ENCODE peak calls at places on chromosomes 4 and X, in eight cellular contexts. O is neural progenitor cell, T is fibroblast of lung, Q is BE2C, I is Panc1, E is right atrium auricular region, M is bronchial epithelial cell, D is stomach. B is an unnamed sample. For H3K36me3, the result is how much of the 10 kb centered on the place peaks cover.

GRCh38 chrX:97252111-97252510 is 368.4 kb downstream of the RPA4 start:
- DNase-seq in E (no peak), M (no peak), D (no peak), O (peak), T (no peak), I (no peak), Q (no peak), B (no peak)

GRCh38 chrX:68720851-68721250 is 73.4 kb downstream of the STARD8 start:
- DNase-seq in D (no peak), E (no peak), M (no peak), Q (no peak), I (no peak), O (no peak), T (no peak), B (no peak)

GRCh38 chr4:1582227-1582626 is 101.9 kb downstream of the FAM53A start:
- DNase-seq in T (no peak), D (peak), E (no peak), Q (no peak), I (no peak), O (no peak), M (no peak), B (no peak)

GRCh38 chrX:319579-320125 is 1.1 kb upstream of the GTPBP6 start:
- DNase-seq in O (peak), D (no peak), T (no peak), Q (no peak), E (no peak), M (no peak), I (no peak), B (no peak)

GRCh38 chr4:56129431-56129861 is 180.7 kb downstream of the CEP135 start:
- DNase-seq in Q (peak), O (peak), T (no peak), D (peak), M (no peak), E (no peak), I (no peak), B (peak)

GRCh38 chr4:39066371-39066770 is 4.3 kb downstream of the KLHL5 start:
- DNase-seq in Q (no peak), D (no peak), O (no peak), I (no peak), E (no peak), M (no peak), T (no peak), B (no peak)

GRCh38 chr4:2288051-2288541 is 26.2 kb upstream of the MXD4 start:
- DNase-seq in M (no peak), D (no peak), E (no peak), T (no peak), I (no peak), O (no peak), Q (no peak), B (peak)

GRCh38 chr4:81351653-81352455 is 119.9 kb downstream of the RASGEF1B start:
- DNase-seq in E (peak), T (peak), I (peak), Q (peak), O (peak), D (peak), M (peak), B (peak)

GRCh38 chrX:134244043-134244442 is 7.1 kb downstream of the CCDC160 start:
- DNase-seq in Q (no peak), D (no peak), I (no peak), M (peak), E (no peak), T (peak), O (no peak), B (no peak)

DNA sequence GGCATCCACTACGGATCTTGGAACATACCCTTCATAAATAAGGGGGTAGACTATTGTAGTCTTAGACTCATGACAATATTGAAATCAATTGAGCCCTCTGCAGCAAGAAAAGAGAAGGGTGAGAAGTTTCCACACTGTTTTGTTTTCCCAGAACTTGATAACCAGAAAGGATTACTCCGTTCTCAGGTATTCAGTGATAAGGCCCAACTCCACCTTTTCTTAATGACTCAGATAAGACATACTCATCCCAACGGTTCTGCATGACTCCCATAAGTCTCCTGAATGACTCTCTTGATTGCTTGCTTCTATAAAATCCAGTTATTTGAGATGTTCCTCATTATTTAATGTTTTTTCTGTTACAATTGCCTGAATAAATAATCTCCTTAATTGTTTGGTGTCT is 111.7 kb downstream of the PABPC4L start:
- DNase-seq in M (peak), E (no peak), I (no peak), T (no peak), Q (no peak), O (no peak), D (no peak), B (no peak)
- H3K4me3 ChIP-seq in M (no peak), E (no peak), I (no peak), T (no peak), Q (no peak), O (no peak), D (no peak), B (no peak)

DNA sequence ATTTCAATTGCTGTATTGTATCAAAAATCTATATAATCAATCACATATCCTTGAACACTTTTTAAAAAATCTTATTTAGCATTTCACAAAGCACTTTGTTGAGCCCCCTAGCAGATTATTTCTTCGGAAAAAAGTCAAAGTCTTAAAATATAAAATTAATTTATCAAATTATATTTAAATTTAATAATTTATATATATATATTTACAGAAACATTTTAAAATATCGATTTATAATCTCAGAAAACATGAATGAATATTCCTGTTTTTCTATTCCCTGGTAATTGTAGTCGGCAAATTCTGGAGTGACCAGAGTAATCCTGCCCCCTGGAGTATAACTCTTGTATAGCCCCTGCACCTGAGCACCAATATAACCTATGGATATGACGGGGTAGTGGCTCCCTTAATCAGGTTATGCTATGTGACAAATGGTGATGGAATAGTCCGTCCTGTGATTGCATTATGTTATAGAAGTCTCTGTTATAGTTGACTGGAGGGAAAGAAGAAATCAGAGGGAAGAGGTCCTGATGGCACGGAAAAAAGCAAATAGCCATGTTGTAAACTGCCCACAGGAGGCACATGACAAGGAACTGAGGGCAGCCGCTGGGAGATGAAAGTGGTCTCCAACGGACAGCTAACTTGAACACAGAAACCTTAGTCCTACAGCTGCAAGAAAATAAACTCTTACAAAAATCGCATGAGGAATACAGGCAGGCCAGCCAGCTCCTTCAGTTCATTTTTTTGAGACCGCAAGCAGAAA is 1092.3 kb downstream of the ARAP2 start:
- DNase-seq in I (no peak), D (no peak), E (no peak), Q (peak), O (peak), M (peak), T (no peak), B (peak)
- TF ChIP-seq CTCF in I (peak), D (no peak), E (no peak), Q (peak), O (peak), M (peak), T (no peak), B (peak)

DNA sequence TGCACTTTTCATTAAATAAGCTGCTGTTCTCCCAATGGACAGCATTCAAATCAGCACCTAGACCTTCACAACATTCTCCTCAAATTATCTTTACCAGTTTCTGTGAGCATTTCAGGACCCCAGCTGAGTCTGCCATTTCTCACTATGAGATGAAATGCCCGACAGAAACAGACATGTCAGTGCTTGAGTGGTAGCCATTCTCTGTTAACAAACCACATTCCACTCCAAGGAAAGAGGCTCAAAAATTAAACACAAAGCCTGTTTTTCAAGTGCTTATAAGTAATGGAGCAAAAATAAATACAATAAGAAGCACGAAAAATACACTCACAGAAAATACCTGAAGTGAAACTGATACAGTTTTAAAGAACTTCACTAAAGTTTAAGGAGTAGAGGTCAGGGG is 320.2 kb upstream of the PRPS2 start:
- DNase-seq in T (no peak), E (no peak), D (no peak), I (no peak), Q (no peak), M (peak), O (no peak), B (no peak)
- H3K36me3 ChIP-seq in T (under half), E (under half), D (under half), I (under half), Q (under half), M (under half), O (under half), B (under half)

GRCh38 chr4:146437778-146438177 is 84.0 kb downstream of the SLC10A7 start:
- DNase-seq in T (no peak), O (no peak), Q (no peak), I (no peak), M (no peak), E (no peak), D (no peak), B (no peak)
- H3K4me3 ChIP-seq in T (no peak), O (no peak), Q (no peak), I (no peak), M (no peak), E (no peak), D (no peak), B (no peak)

GRCh38 chr4:120815361-120815760 is 107.2 kb downstream of the PRDM5 start:
- DNase-seq in O (no peak), T (no peak), M (no peak), E (no peak), I (no peak), D (no peak), Q (no peak), B (no peak)

GRCh38 chr4:120808475-120809141 is 113.9 kb downstream of the PRDM5 start:
- DNase-seq in I (no peak), D (no peak), T (no peak), Q (no peak), E (no peak), O (no peak), M (no peak), B (no peak)

GRCh38 chr4:120812216-120812615 is 110.3 kb downstream of the PRDM5 start:
- DNase-seq in D (no peak), O (no peak), E (no peak), T (no peak), M (no peak), I (no peak), Q (no peak), B (no peak)

DNA sequence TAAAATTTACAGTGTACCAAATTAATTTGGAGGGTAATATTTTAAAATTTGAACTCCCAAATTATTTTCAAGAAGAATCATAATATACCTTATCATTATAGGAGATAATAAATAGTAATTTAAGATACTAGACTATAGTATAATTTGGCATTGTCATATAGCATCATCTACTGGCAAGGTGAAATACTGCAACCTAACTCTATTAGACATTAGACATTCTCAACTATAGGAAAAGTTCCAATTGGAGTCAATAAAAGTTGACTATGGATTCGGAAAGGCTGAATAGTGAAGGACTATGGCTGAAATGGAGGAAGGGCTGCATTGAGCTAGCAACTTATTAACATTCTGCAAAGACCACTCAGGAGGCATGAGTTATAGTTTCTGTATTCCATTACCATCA is 113.0 kb downstream of the PRDM5 start:
- DNase-seq in T (peak), M (no peak), E (no peak), O (no peak), I (no peak), D (no peak), Q (no peak), B (no peak)
- TF ChIP-seq CTCF in T (no peak), M (peak), E (peak), O (peak), I (peak), D (no peak), Q (peak), B (peak)

GRCh38 chr4:15675363-15675762 is 6.3 kb upstream of the FAM200B start:
- DNase-seq in M (no peak), D (no peak), Q (no peak), I (no peak), T (no peak), E (no peak), O (no peak), B (no peak)
- H3K36me3 ChIP-seq in M (under half), D (under half), Q (under half), I (under half), T (under half), E (under half), O (under half), B (under half)

GRCh38 chr4:150126201-150126879 is 48.1 kb downstream of the DCLK2 start:
- DNase-seq in D (no peak), I (no peak), M (no peak), E (no peak), O (no peak), T (peak), Q (no peak), B (no peak)

GRCh38 chr4:150127757-150128156 is 49.5 kb downstream of the DCLK2 start:
- DNase-seq in E (no peak), I (no peak), M (no peak), D (no peak), T (peak), Q (no peak), O (no peak), B (no peak)

GRCh38 chr4:150123982-150124670 is 45.9 kb downstream of the DCLK2 start:
- DNase-seq in E (no peak), Q (no peak), D (no peak), O (no peak), M (no peak), I (no peak), T (no peak), B (no peak)

GRCh38 chr4:150123073-150123472 is 44.8 kb downstream of the DCLK2 start:
- DNase-seq in M (no peak), O (no peak), T (no peak), Q (no peak), E (no peak), D (no peak), I (no peak), B (no peak)

DNA sequence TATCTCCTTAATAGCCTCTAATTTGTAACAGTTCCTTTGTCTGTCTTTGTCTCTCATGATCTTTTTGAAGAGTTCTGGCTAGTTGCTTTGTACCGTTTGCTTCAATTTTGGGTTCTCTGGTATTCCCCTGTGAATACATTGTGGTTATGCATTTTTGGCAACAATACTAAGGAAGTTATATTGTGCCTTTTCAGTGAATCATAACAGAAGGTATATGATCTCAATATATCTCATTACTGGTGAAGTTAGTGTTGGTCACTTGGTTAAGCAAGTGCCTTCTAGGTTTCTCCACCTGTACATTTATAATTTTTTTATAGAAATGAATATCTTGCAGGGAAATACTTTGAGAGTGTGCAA is 48.6 kb downstream of the DCLK2 start:
- DNase-seq in M (peak), I (no peak), T (peak), D (no peak), O (no peak), E (no peak), Q (no peak), B (no peak)
- H3K4me3 ChIP-seq in M (no peak), I (no peak), T (no peak), D (no peak), O (no peak), E (no peak), Q (no peak), B (no peak)

DNA sequence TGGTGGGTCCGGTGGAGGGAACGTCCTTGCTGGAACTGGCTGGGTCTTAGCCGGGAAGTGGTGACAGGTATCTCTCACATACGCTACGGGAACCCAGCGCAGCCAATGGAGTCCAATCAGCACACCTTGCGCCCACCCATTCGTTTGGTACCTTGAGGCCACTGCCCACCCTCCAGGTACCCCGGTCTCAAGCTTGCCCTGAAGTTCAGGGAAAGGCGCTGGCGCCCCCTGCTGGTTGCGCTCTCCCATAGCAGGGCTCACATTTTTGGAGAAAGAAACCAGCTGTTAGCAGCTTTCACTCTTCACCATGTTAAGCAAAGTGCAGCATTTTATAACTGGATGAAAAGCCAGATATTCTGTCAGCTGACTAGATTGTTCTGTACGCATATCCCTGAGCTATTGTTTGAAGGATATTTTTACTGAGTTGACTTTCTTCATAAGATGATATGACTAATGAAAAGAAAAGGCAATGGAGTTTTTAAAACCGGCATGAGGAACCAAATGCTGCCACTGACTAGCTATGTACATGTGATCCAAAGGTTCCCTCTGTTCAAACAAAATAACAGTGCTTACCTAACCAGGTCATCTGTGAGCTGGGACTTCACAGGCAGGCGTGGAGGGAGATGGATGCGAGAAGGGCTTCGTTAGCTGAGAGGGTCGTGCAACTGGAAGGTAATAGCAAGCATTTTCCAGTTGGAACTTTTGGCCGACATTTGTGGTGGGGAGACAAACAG is 43.7 kb downstream of the OTOP1 start:
- DNase-seq in M (no peak), E (no peak), T (peak), Q (peak), I (no peak), D (no peak), O (peak), B (peak)
- TF ChIP-seq CTCF in M (peak), E (peak), T (peak), Q (peak), I (peak), D (no peak), O (peak), B (peak)

GRCh38 chr4:150252741-150253140 is 174.5 kb downstream of the DCLK2 start:
- DNase-seq in Q (no peak), T (no peak), M (no peak), O (no peak), D (no peak), I (no peak), E (no peak), B (no peak)
- H3K36me3 ChIP-seq in Q (under half), T (under half), M (under half), O (under half), D (under half), I (under half), E (under half), B (under half)

GRCh38 chrX:48827654-48827968 is 1.3 kb downstream of the ERAS start:
- DNase-seq in O (no peak), E (no peak), D (no peak), M (no peak), Q (no peak), T (no peak), I (no peak), B (no peak)
- H3K4me3 ChIP-seq in O (no peak), E (no peak), D (no peak), M (no peak), Q (no peak), T (no peak), I (no peak), B (no peak)

B was measured in WERI-Rb-1.